ENCODE peak calls at places on chromosome 6, in four cellular contexts. K is D341Med; J is psoas muscle; U is activated T-cell treated with anti-CD3 and anti-CD28 coated beads, Interleukin-2, amount 50 U/mL, for 24 hours. D is an unnamed sample.

GRCh38 chr6:13262302-13263006 is 65.9 kb downstream of the TBC1D7 start:
- DNase-seq in U (no peak), J (no peak), K (no peak), D (no peak)

GRCh38 chr6:108739496-108740330 is 108.5 kb upstream of the ARMC2 start:
- DNase-seq in K (no peak), J (no peak), U (no peak), D (no peak)

GRCh38 chr6:147166360-147166944 is 37.8 kb upstream of the STXBP5 start:
- DNase-seq in U (no peak), J (no peak), K (no peak), D (no peak)

GRCh38 chr6:159042003-159042823 is 2.6 kb downstream of the TAGAP start:
- DNase-seq in K (peak), U (peak), J (peak), D (no peak)

GRCh38 chr6:34246563-34247391 is 2.0 kb downstream of the SMIM29 start:
- DNase-seq in J (peak), K (peak), U (peak), D (peak)

GRCh38 chr6:105211831-105212230 is 32.0 kb upstream of the POPDC3 start:
- DNase-seq in J (no peak), U (no peak), K (no peak), D (no peak)

GRCh38 chr6:151803743-151804142 is 3.7 kb upstream of the ESR1 start:
- DNase-seq in K (no peak), U (no peak), J (no peak), D (no peak)

GRCh38 chr6:168999392-168999791 is 254.3 kb downstream of the THBS2 start:
- DNase-seq in U (no peak), J (no peak), K (no peak), D (no peak)

GRCh38 chr6:69422474-69422873 is 374.3 kb downstream of the LMBRD1 start:
- DNase-seq in J (no peak), K (peak), U (no peak), D (no peak)

GRCh38 chr6:108588586-108588985 is 27.9 kb downstream of the FOXO3 start:
- DNase-seq in K (no peak), J (peak), U (no peak), D (no peak)

GRCh38 chr6:36666726-36667591 is 11.6 kb upstream of the CDKN1A start:
- DNase-seq in U (no peak), K (no peak), J (peak), D (peak)

GRCh38 chr6:15501806-15502450 is 160.9 kb downstream of the DTNBP1 start:
- DNase-seq in J (no peak), U (peak), K (no peak), D (peak)

GRCh38 chr6:84515082-84515481 is 249.3 kb downstream of the TBX18 start:
- DNase-seq in U (no peak), J (no peak), K (no peak), D (no peak)

GRCh38 chr6:89145962-89146747 is at the start of gene PM20D2:
- DNase-seq in K (peak), J (peak), U (peak), D (peak)

GRCh38 chr6:111721677-111722219 is 116.1 kb upstream of the TRAF3IP2 start:
- DNase-seq in U (no peak), J (no peak), K (peak), D (no peak)

GRCh38 chr6:133512410-133513016 is 271.4 kb downstream of the EYA4 start:
- DNase-seq in U (peak), J (no peak), K (peak), D (peak)

GRCh38 chr6:138538390-138539031 is 39.2 kb upstream of the NHSL1 start:
- DNase-seq in J (no peak), K (no peak), U (no peak), D (peak)

GRCh38 chr6:27617700-27618689 is 145.1 kb upstream of the ZNF184 start:
- DNase-seq in U (no peak), J (no peak), K (peak), D (no peak)

GRCh38 chr6:139448094-139448649 is 73.7 kb upstream of the CITED2 start:
- DNase-seq in U (no peak), K (no peak), J (no peak), D (no peak)

GRCh38 chr6:169763308-169763707 is 11.9 kb downstream of the ERMARD start:
- DNase-seq in J (peak), U (no peak), K (no peak), D (no peak)

GRCh38 chr6:167338551-167339117 is 13.7 kb downstream of the TTLL2 start:
- DNase-seq in U (no peak), J (no peak), K (no peak), D (no peak)

GRCh38 chr6:151044465-151045441 is 179.3 kb downstream of the MTHFD1L start:
- DNase-seq in J (peak), K (no peak), U (no peak), D (peak)

GRCh38 chr6:142784344-142784743 is 160.6 kb downstream of the HIVEP2 start:
- DNase-seq in K (no peak), J (no peak), U (no peak), D (no peak)

GRCh38 chr6:132130530-132131298 is 179.5 kb upstream of the CCN2 start:
- DNase-seq in J (peak), K (no peak), U (no peak), D (peak)

GRCh38 chr6:10082385-10082784 is 332.5 kb downstream of the TFAP2A start:
- DNase-seq in J (no peak), K (no peak), U (no peak), D (no peak)

GRCh38 chr6:167428664-167429063 is 103.8 kb downstream of the TTLL2 start:
- DNase-seq in K (no peak), U (no peak), J (no peak), D (no peak)

GRCh38 chr6:164378330-164378729 is 931.1 kb downstream of the C6orf118 start:
- DNase-seq in U (no peak), K (no peak), J (no peak), D (no peak)

GRCh38 chr6:121651420-121651819 is 216.0 kb downstream of the GJA1 start:
- DNase-seq in U (no peak), K (no peak), J (no peak), D (no peak)

GRCh38 chr6:56911847-56912246 is 43.1 kb upstream of the BEND6 start:
- DNase-seq in K (no peak), U (no peak), J (no peak), D (no peak)

D was measured in right cardiac atrium.